ENCODE peak calls at places on chromosome X, in six cellular contexts. M is heart left ventricle, Q is upper lobe of right lung, P is lower lobe of right lung, V is IMR-90, H is cardiac muscle cell. B is an unnamed sample.

GRCh38 chrX:110402091-110402854 is 43.6 kb downstream of the RTL9 start:
- DNase-seq in M (peak; percentile 32), Q (no peak), P (no peak), V (peak; percentile 74), H (no peak), B (no peak)

GRCh38 chrX:118355225-118355920 is 9.5 kb downstream of the WDR44 start:
- DNase-seq in M (no peak), Q (no peak), P (no peak), V (no peak), H (no peak), B (no peak)

GRCh38 chrX:109270580-109271484 is 211.1 kb downstream of the GUCY2F start:
- DNase-seq in M (no peak), Q (peak; percentile 64), P (peak; percentile 41), V (no peak), H (no peak), B (no peak)

GRCh38 chrX:48474127-48474526 is 1.9 kb upstream of the FTSJ1 start:
- DNase-seq in M (no peak), Q (no peak), P (no peak), V (no peak), H (no peak), B (no peak)

GRCh38 chrX:9352683-9353430 is 112.0 kb upstream of the TBL1X start:
- DNase-seq in M (peak; percentile 38), Q (no peak), P (peak; percentile 55), V (peak; percentile 75), H (no peak), B (peak; percentile 21)

GRCh38 chrX:102654696-102655095 is 3.4 kb downstream of the GPRASP1 start:
- DNase-seq in M (no peak), Q (no peak), P (no peak), V (no peak), H (no peak), B (no peak)

GRCh38 chrX:125407314-125407713 is 87.6 kb downstream of the TEX13C start:
- DNase-seq in M (no peak), Q (no peak), P (no peak), V (no peak), H (no peak), B (no peak)

GRCh38 chrX:49915352-49916222 is 6.8 kb upstream of the CLCN5 start:
- DNase-seq in M (no peak), Q (no peak), P (no peak), V (peak; percentile 62), H (peak; percentile 62), B (peak; percentile 32)

GRCh38 chrX:12974217-12974796 is 603 bp upstream of the TMSB4X start:
- DNase-seq in M (peak; percentile 79), Q (peak; percentile 80), P (peak; percentile 83), V (peak; percentile 54), H (no peak), B (no peak)

GRCh38 chrX:149286940-149287349 is 218.2 kb downstream of the IDS start:
- DNase-seq in M (no peak), Q (no peak), P (no peak), V (peak; percentile 31), H (peak; percentile 43), B (peak; percentile 28)

GRCh38 chrX:42869659-42870476 is 91.9 kb upstream of the PPP1R2C start:
- DNase-seq in M (no peak), Q (no peak), P (no peak), V (no peak), H (no peak), B (no peak)

GRCh38 chrX:85544609-85545008 is 165.1 kb upstream of the POF1B start:
- DNase-seq in M (no peak), Q (no peak), P (no peak), V (no peak), H (no peak), B (no peak)

GRCh38 chrX:9465380-9466114 is 689 bp downstream of the TBL1X start:
- DNase-seq in M (no peak), Q (peak; percentile 64), P (peak; percentile 51), V (no peak), H (no peak), B (peak; percentile 21)

GRCh38 chrX:153592966-153593688 is 5.8 kb downstream of the CCNQ start:
- DNase-seq in M (peak; percentile 84), Q (no peak), P (peak; percentile 27), V (no peak), H (no peak), B (peak; percentile 47)

GRCh38 chrX:154350429-154351182 is 23.8 kb downstream of the FLNA start:
- DNase-seq in M (no peak), Q (no peak), P (peak; percentile 6), V (no peak), H (peak; percentile 0), B (no peak)

GRCh38 chrX:97987979-97988378 is 1104.3 kb downstream of the RPA4 start:
- DNase-seq in M (no peak), Q (no peak), P (no peak), V (no peak), H (no peak), B (no peak)
- H3K27me3 ChIP-seq in M (no peaks in the 10 kb centered on the region), Q (no peaks in the 10 kb centered on the region), P (no peaks in the 10 kb centered on the region), V (no peaks in the 10 kb centered on the region), H (no peaks in the 10 kb centered on the region), B (no peaks in the 10 kb centered on the region)

GRCh38 chrX:37752941-37753340 is 26.9 kb upstream of the CYBB start:
- DNase-seq in M (no peak), Q (no peak), P (no peak), V (no peak), H (no peak), B (no peak)
- H3K4me3 ChIP-seq in M (no peak overlapping the region), Q (no peak overlapping the region), P (no peak overlapping the region), V (no peak overlapping the region), H (no peak overlapping the region), B (no peak overlapping the region)

DNA sequence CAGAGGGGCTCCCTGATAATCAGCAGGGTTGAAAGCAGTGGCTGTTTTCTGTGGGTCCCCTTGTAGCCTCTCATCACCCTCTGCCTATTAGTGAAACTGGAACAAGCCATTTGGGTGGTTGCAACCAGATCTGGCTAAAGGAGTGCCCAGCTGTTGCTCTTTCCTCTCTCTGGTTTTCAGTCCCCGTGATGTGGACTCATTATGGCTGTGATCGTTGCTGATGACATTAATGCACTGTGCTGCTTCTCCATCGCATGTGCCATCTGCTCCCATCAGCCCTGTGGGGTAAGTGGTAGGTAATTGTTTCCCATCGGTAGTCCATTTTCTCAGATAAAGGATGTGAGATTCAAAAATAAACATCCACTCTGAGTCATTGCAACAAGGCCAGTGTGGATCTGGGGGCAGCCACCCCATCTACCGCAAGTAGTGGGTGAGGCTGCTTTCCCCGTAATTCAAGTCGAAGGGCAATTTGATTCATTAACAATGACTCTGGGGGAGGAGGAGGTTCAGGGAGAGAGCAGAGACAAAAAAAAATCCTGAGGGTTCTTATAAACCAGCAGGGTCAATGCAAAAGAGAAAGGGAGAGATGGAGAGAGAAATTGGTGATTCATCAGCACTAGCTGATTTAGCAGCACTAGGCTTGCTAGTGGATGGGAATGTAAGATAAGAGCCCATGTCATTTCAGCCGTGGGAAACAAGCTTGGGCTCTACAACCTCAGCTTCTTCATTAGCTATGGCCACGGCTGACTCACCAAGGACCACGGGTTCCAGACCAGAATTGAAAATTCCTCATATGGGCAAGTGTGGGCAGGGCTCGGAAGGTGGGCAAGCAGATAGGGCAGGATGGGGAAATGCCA is 357.8 kb downstream of the MID1IP1 start:
- DNase-seq in M (no peak), Q (peak; percentile 60), P (peak; percentile 56), V (peak; percentile 11), H (no peak), B (no peak)
- H3K27ac ChIP-seq in M (no peak overlapping the region), Q (no peak overlapping the region), P (no peak overlapping the region), V (no peak overlapping the region), H (no peak overlapping the region), B (no peak overlapping the region)

DNA sequence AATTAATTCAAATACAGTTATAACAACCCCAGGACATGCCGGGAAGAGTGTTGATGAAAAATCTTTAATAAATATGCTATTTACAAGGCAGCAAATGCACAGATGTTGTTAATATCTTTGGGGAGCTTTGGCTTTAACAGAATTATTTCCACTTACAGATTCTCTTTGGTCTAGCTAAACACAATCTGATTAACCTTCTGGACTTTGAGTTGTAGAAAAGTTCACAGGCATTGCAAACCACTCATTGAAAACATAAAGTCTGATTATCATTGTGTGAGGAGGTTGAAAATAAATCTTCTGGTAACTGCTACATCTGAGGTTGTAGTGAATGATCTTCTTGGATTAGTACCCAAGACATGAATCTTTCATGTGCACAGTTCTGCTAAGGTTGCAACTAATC is 255.6 kb downstream of the LHFPL1 start:
- DNase-seq in M (no peak), Q (no peak), P (no peak), V (no peak), H (no peak), B (no peak)
- H3K27me3 ChIP-seq in M (no peaks in the 10 kb centered on the region), Q (no peaks in the 10 kb centered on the region), P (no peaks in the 10 kb centered on the region), V (no peaks in the 10 kb centered on the region), H (no peaks in the 10 kb centered on the region), B (no peaks in the 10 kb centered on the region)

GRCh38 chrX:57595381-57595811 is 3.6 kb downstream of the ZXDB start:
- DNase-seq in M (no peak), Q (no peak), P (no peak), V (peak; percentile 85), H (no peak), B (no peak)

DNA sequence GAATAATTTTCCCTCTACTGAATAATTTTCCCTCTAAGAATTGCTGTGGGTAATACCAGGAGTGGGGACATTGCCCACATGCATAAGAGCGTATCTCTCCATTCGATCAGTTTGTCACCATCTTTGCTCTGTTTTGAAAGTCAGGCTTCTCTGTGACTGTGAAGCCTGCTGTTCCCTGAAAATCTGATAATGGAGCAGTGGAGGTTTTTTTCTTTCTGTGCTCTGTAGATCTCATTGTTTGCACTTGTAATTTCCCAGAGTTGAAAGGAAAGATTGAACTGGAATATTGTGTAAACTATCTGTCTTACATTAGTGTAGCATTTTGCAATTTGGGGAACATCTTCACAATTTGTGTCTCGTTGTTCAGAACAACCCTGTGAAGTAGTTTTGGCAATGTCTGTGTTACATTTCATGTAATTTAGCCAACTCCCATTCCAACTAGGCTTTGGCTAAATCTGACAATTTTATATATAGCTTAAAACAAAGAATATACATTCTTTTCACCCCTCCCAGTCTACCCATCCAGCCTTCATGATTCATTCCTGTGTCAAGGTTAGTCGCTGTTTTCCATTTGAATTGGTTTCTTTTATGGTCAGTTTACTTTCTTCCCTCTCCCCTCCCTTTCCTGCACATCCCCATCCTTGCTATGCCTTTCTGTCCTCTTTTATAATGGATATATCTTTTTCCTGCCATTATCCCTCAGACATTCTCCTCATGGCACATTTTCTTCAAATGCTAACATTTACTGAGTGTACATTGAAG is 4.5 kb downstream of the ZXDB start:
- DNase-seq in M (no peak), Q (no peak), P (no peak), V (no peak), H (no peak), B (no peak)
- H3K4me3 ChIP-seq in M (no peak overlapping the region), Q (no peak overlapping the region), P (peak overlapping the region; percentile 17), V (peak overlapping the region; percentile 10), H (no peak overlapping the region), B (no peak overlapping the region)

GRCh38 chrX:64389489-64389888 is 5.8 kb downstream of the MTMR8 start:
- DNase-seq in M (no peak), Q (no peak), P (no peak), V (no peak), H (no peak), B (no peak)

GRCh38 chrX:64395568-64395929 is 297 bp upstream of the MTMR8 start:
- DNase-seq in M (no peak), Q (no peak), P (no peak), V (no peak), H (no peak), B (no peak)

GRCh38 chrX:64394874-64395567 is at the start of gene MTMR8:
- DNase-seq in M (peak; percentile 70), Q (peak; percentile 84), P (peak; percentile 78), V (no peak), H (peak; percentile 83), B (peak; percentile 76)

GRCh38 chrX:64398088-64398487 is 2.8 kb upstream of the MTMR8 start:
- DNase-seq in M (no peak), Q (no peak), P (no peak), V (no peak), H (no peak), B (no peak)

GRCh38 chrX:64394059-64394873 is 986 bp downstream of the MTMR8 start:
- DNase-seq in M (no peak), Q (no peak), P (no peak), V (no peak), H (no peak), B (no peak)
- H3K27ac ChIP-seq in M (no peak overlapping the region), Q (no peak overlapping the region), P (no peak overlapping the region), V (no peak overlapping the region), H (no peak overlapping the region), B (no peak overlapping the region)

B was measured in thyroid gland.